ENCODE peak calls at places on chromosomes 4 and X, in seven cellular contexts. W is CD4-positive, CD25-positive, alpha-beta regulatory T cell; T is mucosa of descending colon; D is colonic mucosa; J is stomach; A is H9; P is fibroblast of lung. G is an unnamed sample.

GRCh38 chr4:82223715-82224114 is 150.1 kb downstream of the HNRNPD start:
- DNase-seq in W (peak; percentile 50), T (no peak), D (peak; percentile 32), J (no peak), A (peak; percentile 46), P (no peak), G (peak; percentile 40)

GRCh38 chr4:158292156-158292555 is 81.9 kb downstream of the TMEM144 start:
- DNase-seq in W (no peak), T (no peak), D (no peak), J (no peak), A (no peak), P (no peak), G (no peak)

GRCh38 chr4:126627255-126627654 is 1005.5 kb upstream of the INTU start:
- DNase-seq in W (no peak), T (no peak), D (no peak), J (no peak), A (no peak), P (peak; percentile 10), G (no peak)

GRCh38 chrX:111164728-111165127 is 68.7 kb downstream of the PAK3 start:
- DNase-seq in W (no peak), T (no peak), D (no peak), J (no peak), A (no peak), P (no peak), G (no peak)

GRCh38 chr4:54400802-54401201 is 171.7 kb downstream of the PDGFRA start:
- DNase-seq in W (no peak), T (no peak), D (no peak), J (no peak), A (no peak), P (peak; percentile 67), G (no peak)

GRCh38 chr4:110396963-110397362 is 79.0 kb upstream of the ENPEP start:
- DNase-seq in W (no peak), T (no peak), D (no peak), J (no peak), A (no peak), P (no peak), G (no peak)

GRCh38 chr4:112099701-112100289 is 45.5 kb upstream of the FAM241A start:
- DNase-seq in W (peak; percentile 71), T (no peak), D (no peak), J (no peak), A (no peak), P (peak; percentile 50), G (no peak)

GRCh38 chr4:134001057-134001456 is 200.5 kb downstream of the PABPC4L start:
- DNase-seq in W (no peak), T (no peak), D (no peak), J (no peak), A (no peak), P (no peak), G (no peak)

GRCh38 chr4:1279253-1279652 is 10.4 kb upstream of the MAEA start:
- DNase-seq in W (no peak), T (no peak), D (no peak), J (no peak), A (no peak), P (no peak), G (no peak)

GRCh38 chr4:185888676-185889075 is 76.7 kb upstream of the SORBS2 start:
- DNase-seq in W (no peak), T (no peak), D (no peak), J (no peak), A (no peak), P (no peak), G (no peak)

GRCh38 chr4:41334182-41334581 is 77.5 kb downstream of the UCHL1 start:
- DNase-seq in W (no peak), T (no peak), D (no peak), J (no peak), A (no peak), P (no peak), G (no peak)

GRCh38 chrX:38514014-38514854 is 47.1 kb upstream of the TSPAN7 start:
- DNase-seq in W (no peak), T (no peak), D (no peak), J (no peak), A (no peak), P (no peak), G (no peak)

GRCh38 chrX:53265771-53266170 is 15.6 kb downstream of the IQSEC2 start:
- DNase-seq in W (no peak), T (no peak), D (no peak), J (no peak), A (no peak), P (peak; percentile 43), G (no peak)

GRCh38 chrX:70289168-70289792 is 447 bp downstream of the PDZD11 start:
- DNase-seq in W (no peak), T (no peak), D (no peak), J (no peak), A (no peak), P (peak; percentile 18), G (no peak)

GRCh38 chr4:128686810-128687209 is 122.7 kb upstream of the JADE1 start:
- DNase-seq in W (no peak), T (no peak), D (no peak), J (no peak), A (no peak), P (no peak), G (no peak)

GRCh38 chrX:1321689-1322088 is 14.9 kb upstream of the IL3RA start:
- DNase-seq in W (no peak), T (no peak), D (no peak), J (no peak), A (no peak), P (no peak), G (no peak)

GRCh38 chr4:186829740-186830449 is 106.2 kb upstream of the FAT1 start:
- DNase-seq in W (no peak), T (no peak), D (no peak), J (no peak), A (no peak), P (peak; percentile 96), G (no peak)

GRCh38 chrX:135505356-135505755 is 15.1 kb upstream of the INTS6L start:
- DNase-seq in W (no peak), T (no peak), D (no peak), J (no peak), A (no peak), P (no peak), G (no peak)

GRCh38 chr4:62288803-62289541 is 1088.8 kb downstream of the ADGRL3 start:
- DNase-seq in W (no peak), T (no peak), D (no peak), J (no peak), A (no peak), P (no peak), G (no peak)

GRCh38 chrX:2371026-2371778 is 129.6 kb downstream of the DHRSX start:
- DNase-seq in W (no peak), T (no peak), D (no peak), J (no peak), A (peak; percentile 70), P (peak; percentile 45), G (no peak)

GRCh38 chr4:114595207-114595606 is 3.4 kb upstream of the UGT8 start:
- DNase-seq in W (no peak), T (no peak), D (no peak), J (no peak), A (no peak), P (no peak), G (no peak)

GRCh38 chrX:1873671-1874070 is 258.8 kb downstream of the ASMT start:
- DNase-seq in W (no peak), T (no peak), D (no peak), J (no peak), A (no peak), P (no peak), G (no peak)

GRCh38 chr4:123744664-123745290 is 348.2 kb downstream of the SPRY1 start:
- DNase-seq in W (no peak), T (no peak), D (no peak), J (no peak), A (no peak), P (peak; percentile 53), G (no peak)

DNA sequence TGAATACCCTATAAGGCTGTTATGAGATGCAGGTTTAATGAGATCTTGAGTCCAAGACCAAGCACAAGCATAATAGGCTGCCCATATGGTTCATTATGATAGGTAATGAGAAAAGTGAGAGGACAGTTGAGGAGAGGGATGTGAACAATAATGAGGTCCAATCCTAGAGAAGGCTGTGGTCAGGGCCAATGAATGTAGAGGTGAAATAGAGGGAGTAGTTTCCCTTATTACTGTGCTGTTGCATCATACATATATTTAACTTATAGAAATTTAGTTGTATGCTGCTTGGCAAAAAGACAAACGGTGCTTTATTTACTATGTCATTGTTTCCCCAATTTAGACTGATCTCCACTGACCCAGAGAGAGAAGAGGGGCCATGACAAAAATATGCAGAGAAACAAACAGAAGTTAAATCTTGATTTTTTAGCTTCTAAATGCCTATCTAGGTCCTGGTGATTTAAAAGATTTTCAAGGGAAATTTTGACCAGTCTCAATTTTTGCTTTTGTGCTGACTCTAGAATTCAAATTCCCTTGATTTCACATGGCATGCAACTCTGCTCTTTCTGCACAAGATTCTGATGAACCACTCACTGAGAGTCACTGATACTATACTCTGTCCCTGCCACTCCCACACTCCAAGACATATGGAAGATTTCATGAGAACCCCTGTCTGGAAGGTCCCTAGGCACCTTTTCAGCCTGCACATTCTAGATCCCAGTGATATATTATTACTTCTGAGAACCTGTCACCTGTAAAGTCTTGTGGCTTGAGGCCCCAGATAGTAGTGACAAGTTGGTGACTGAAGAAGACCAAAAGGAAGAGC is 159.7 kb downstream of the VSIG4 start:
- DNase-seq in W (no peak), T (no peak), D (no peak), J (no peak), A (no peak), P (no peak), G (no peak)
- H3K4me1 ChIP-seq in W (no peaks in the 10 kb centered on the region), T (no peaks in the 10 kb centered on the region), D (no peaks in the 10 kb centered on the region), J (no peaks in the 10 kb centered on the region), A (no peaks in the 10 kb centered on the region), P (no peaks in the 10 kb centered on the region), G (no peaks in the 10 kb centered on the region)

DNA sequence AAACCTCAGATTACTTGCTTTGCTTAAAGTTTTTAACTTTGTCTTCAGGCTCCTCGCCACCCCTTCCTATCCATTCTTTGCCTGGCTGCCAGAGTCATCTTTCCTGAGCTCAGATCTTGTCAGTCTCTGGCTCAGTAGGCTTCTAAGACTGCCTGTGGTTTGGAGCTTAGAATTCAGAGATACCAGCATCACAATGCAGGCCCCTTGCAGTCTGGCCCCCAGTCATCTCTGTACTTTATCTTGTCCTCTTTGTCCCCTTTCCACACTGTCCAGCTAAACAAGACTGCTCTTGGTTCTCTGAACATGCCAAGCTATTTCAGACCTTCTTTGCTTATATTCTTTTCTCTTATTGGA is 3.0 kb downstream of the KIAA0232 start:
- DNase-seq in W (no peak), T (no peak), D (no peak), J (no peak), A (no peak), P (no peak), G (no peak)
- H3K4me1 ChIP-seq in W (peaks cover 39% of the 10 kb centered on the region), T (peaks cover 12% of the 10 kb centered on the region), D (peaks cover 6% of the 10 kb centered on the region), J (peaks cover 31% of the 10 kb centered on the region), A (no peaks in the 10 kb centered on the region), P (no peaks in the 10 kb centered on the region), G (peaks cover 67% of the 10 kb centered on the region)

DNA sequence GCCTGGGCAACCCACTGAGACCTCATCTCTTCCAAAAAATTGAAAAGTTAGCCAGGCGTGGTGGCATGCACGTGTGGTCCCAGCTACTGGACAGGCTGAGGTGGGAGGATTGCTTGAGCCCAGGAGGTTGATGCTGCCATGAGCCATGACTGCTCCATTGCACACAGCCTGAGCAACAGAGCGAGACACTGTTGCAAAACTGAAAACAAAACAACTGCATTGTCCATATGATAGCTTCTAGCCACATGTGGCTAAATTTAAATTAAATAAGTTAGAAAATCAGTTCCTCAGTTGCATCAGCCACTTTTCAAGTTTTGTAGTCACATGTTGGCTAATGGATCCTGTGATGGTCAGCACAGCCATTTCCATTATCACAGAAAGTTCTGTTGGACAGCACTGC is 67.9 kb downstream of the GAB1 start:
- DNase-seq in W (no peak), T (no peak), D (no peak), J (no peak), A (no peak), P (no peak), G (no peak)
- H3K4me1 ChIP-seq in W (no peaks in the 10 kb centered on the region), T (peaks cover 13% of the 10 kb centered on the region), D (no peaks in the 10 kb centered on the region), J (peaks cover 18% of the 10 kb centered on the region), A (no peaks in the 10 kb centered on the region), P (peaks cover 11% of the 10 kb centered on the region), G (peaks cover 97% of the 10 kb centered on the region)

GRCh38 chr4:154364012-154364863 is 127.4 kb downstream of the DCHS2 start:
- DNase-seq in W (no peak), T (no peak), D (no peak), J (no peak), A (no peak), P (no peak), G (no peak)
- H3K4me1 ChIP-seq in W (no peaks in the 10 kb centered on the region), T (no peaks in the 10 kb centered on the region), D (no peaks in the 10 kb centered on the region), J (no peaks in the 10 kb centered on the region), A (no peaks in the 10 kb centered on the region), P (no peaks in the 10 kb centered on the region), G (no peaks in the 10 kb centered on the region)